ENCODE peak calls at places on chromosomes 11 and 22, in four cellular contexts. One of them, this sample, is unnamed.

GRCh38 chr11:117419915-117420485 is 92.3 kb downstream of the CEP164 start:
- DNase-seq in GM20000: no peak
- DNase-seq in RWPE2: no peak
- DNase-seq in heart right ventricle: no peak
- DNase-seq in this sample: peak

GRCh38 chr11:113634940-113635575 is 71.0 kb downstream of the TMPRSS5 start:
- DNase-seq in GM20000: no peak
- DNase-seq in RWPE2: no peak
- DNase-seq in heart right ventricle: no peak
- DNase-seq in this sample: no peak

GRCh38 chr11:29009426-29009825 is 901.2 kb downstream of the METTL15 start:
- DNase-seq in GM20000: no peak
- DNase-seq in RWPE2: no peak
- DNase-seq in heart right ventricle: no peak
- DNase-seq in this sample: no peak

GRCh38 chr11:69229521-69229920 is 64.4 kb upstream of the MYEOV start:
- DNase-seq in GM20000: no peak
- DNase-seq in RWPE2: no peak
- DNase-seq in heart right ventricle: no peak
- DNase-seq in this sample: no peak

GRCh38 chr11:104005234-104005855 is 31.1 kb upstream of the DDI1 start:
- DNase-seq in GM20000: no peak
- DNase-seq in RWPE2: no peak
- DNase-seq in heart right ventricle: no peak
- DNase-seq in this sample: no peak

GRCh38 chr11:123054301-123055065 is 7.5 kb downstream of the HSPA8 start:
- DNase-seq in GM20000: peak
- DNase-seq in RWPE2: no peak
- DNase-seq in heart right ventricle: peak
- DNase-seq in this sample: no peak

GRCh38 chr11:69216609-69217008 is 60.9 kb downstream of the SMIM38 start:
- DNase-seq in GM20000: no peak
- DNase-seq in RWPE2: no peak
- DNase-seq in heart right ventricle: no peak
- DNase-seq in this sample: no peak

GRCh38 chr22:26439559-26439958 is 10.5 kb downstream of the ASPHD2 start:
- DNase-seq in GM20000: no peak
- DNase-seq in RWPE2: no peak
- DNase-seq in heart right ventricle: no peak
- DNase-seq in this sample: no peak

GRCh38 chr11:106421673-106422292 is 344.3 kb downstream of the AASDHPPT start:
- DNase-seq in GM20000: no peak
- DNase-seq in RWPE2: no peak
- DNase-seq in heart right ventricle: no peak
- DNase-seq in this sample: no peak

GRCh38 chr22:44623771-44624510 is 78.1 kb upstream of the PRR5 start:
- DNase-seq in GM20000: no peak
- DNase-seq in RWPE2: no peak
- DNase-seq in heart right ventricle: no peak
- DNase-seq in this sample: no peak

GRCh38 chr11:68872216-68873003 is 30.7 kb upstream of the CPT1A start:
- DNase-seq in GM20000: no peak
- DNase-seq in RWPE2: no peak
- DNase-seq in heart right ventricle: no peak
- DNase-seq in this sample: no peak

GRCh38 chr11:105923252-105923651 is 98.8 kb downstream of the MSANTD4 start:
- DNase-seq in GM20000: no peak
- DNase-seq in RWPE2: no peak
- DNase-seq in heart right ventricle: no peak
- DNase-seq in this sample: no peak

GRCh38 chr11:113023228-113023627 is 62.0 kb downstream of the NCAM1 start:
- DNase-seq in GM20000: no peak
- DNase-seq in RWPE2: no peak
- DNase-seq in heart right ventricle: no peak
- DNase-seq in this sample: no peak

GRCh38 chr11:77395460-77396175 is 78.3 kb downstream of the PAK1 start:
- DNase-seq in GM20000: no peak
- DNase-seq in RWPE2: no peak
- DNase-seq in heart right ventricle: no peak
- DNase-seq in this sample: no peak

GRCh38 chr11:74004694-74005615 is 3.9 kb downstream of the UCP3 start:
- DNase-seq in GM20000: no peak
- DNase-seq in RWPE2: no peak
- DNase-seq in heart right ventricle: no peak
- DNase-seq in this sample: no peak

GRCh38 chr11:63762662-63763505 is 5.7 kb downstream of the ZFTA start:
- DNase-seq in GM20000: peak
- DNase-seq in RWPE2: no peak
- DNase-seq in heart right ventricle: peak
- DNase-seq in this sample: no peak

GRCh38 chr11:8596504-8597046 is 2.5 kb upstream of the STK33 start:
- DNase-seq in GM20000: no peak
- DNase-seq in RWPE2: no peak
- DNase-seq in heart right ventricle: no peak
- DNase-seq in this sample: no peak

GRCh38 chr22:50595189-50595588 is 5.4 kb upstream of the MAPK8IP2 start:
- DNase-seq in GM20000: no peak
- DNase-seq in RWPE2: no peak
- DNase-seq in heart right ventricle: no peak
- DNase-seq in this sample: no peak

GRCh38 chr11:126597041-126597440 is 241.6 kb downstream of the ST3GAL4 start:
- DNase-seq in GM20000: no peak
- DNase-seq in RWPE2: no peak
- DNase-seq in heart right ventricle: no peak
- DNase-seq in this sample: no peak

GRCh38 chr11:33655842-33656600 is 44.6 kb downstream of the C11orf91 start:
- DNase-seq in GM20000: peak
- DNase-seq in RWPE2: no peak
- DNase-seq in heart right ventricle: no peak
- DNase-seq in this sample: no peak
- TF ChIP-seq CTCF in GM20000: no peak
- TF ChIP-seq CTCF in RWPE2: no peak
- TF ChIP-seq CTCF in heart right ventricle: no peak
- TF ChIP-seq CTCF in this sample: no peak

DNA sequence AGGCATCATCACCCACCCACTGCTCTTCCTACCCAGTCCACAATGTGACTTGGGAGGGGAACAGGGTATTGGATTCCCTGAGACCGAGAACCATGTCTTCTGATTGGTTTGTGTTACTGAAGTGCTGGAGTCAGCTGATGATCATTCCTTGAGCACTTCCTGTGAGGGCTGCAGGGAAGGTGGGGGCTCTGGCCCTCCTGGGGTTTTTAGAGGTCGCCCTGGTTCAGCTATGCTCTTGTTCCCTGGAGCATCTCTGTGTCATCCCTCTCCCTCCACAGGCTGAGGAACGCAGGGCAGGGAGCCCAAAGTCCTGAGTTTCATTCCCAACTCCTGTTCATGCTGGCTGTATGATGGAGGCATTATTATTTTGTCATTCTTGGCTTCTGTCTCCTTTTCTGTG is 6.7 kb downstream of the ZC3H7B start:
- DNase-seq in GM20000: no peak
- DNase-seq in RWPE2: no peak
- DNase-seq in heart right ventricle: no peak
- DNase-seq in this sample: no peak
- TF ChIP-seq CTCF in GM20000: no peak
- TF ChIP-seq CTCF in RWPE2: no peak
- TF ChIP-seq CTCF in heart right ventricle: no peak
- TF ChIP-seq CTCF in this sample: no peak

GRCh38 chr11:128553662-128554392 is 33.5 kb downstream of the ETS1 start:
- DNase-seq in GM20000: no peak
- DNase-seq in RWPE2: no peak
- DNase-seq in heart right ventricle: peak
- DNase-seq in this sample: no peak
- TF ChIP-seq CTCF in GM20000: peak
- TF ChIP-seq CTCF in RWPE2: peak
- TF ChIP-seq CTCF in heart right ventricle: peak
- TF ChIP-seq CTCF in this sample: peak

GRCh38 chr11:16261836-16262644 is 94.3 kb downstream of the SOX6 start:
- DNase-seq in GM20000: peak
- DNase-seq in RWPE2: no peak
- DNase-seq in heart right ventricle: no peak
- DNase-seq in this sample: no peak

GRCh38 chr11:16262645-16262955 is 93.7 kb downstream of the SOX6 start:
- DNase-seq in GM20000: no peak
- DNase-seq in RWPE2: no peak
- DNase-seq in heart right ventricle: no peak
- DNase-seq in this sample: no peak

GRCh38 chr11:16266021-16266420 is 90.3 kb downstream of the SOX6 start:
- DNase-seq in GM20000: no peak
- DNase-seq in RWPE2: no peak
- DNase-seq in heart right ventricle: no peak
- DNase-seq in this sample: no peak

DNA sequence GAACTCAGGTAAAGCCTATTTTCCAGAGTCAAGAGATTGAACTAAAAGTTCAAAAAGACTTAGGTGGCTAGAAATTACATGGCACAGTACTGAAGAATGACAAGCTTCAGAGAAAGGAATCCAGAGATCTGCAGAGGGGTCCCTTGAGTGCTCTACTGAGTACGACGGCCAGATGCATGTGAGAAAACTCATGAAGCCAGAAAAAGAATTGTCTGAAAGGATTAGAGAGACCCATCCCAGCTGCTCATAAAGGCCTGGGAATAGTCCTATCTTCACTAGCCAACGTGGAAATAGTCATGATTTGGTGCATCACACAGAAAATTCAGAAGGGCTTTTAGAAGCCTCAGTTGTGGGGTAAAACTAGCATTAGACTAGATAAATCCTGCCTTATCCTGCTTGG is 91.3 kb downstream of the SOX6 start:
- DNase-seq in GM20000: no peak
- DNase-seq in RWPE2: no peak
- DNase-seq in heart right ventricle: no peak
- DNase-seq in this sample: no peak
- TF ChIP-seq CTCF in GM20000: no peak
- TF ChIP-seq CTCF in RWPE2: no peak
- TF ChIP-seq CTCF in heart right ventricle: no peak
- TF ChIP-seq CTCF in this sample: no peak

GRCh38 chr22:38264322-38264843 is 8.4 kb downstream of the TMEM184B start:
- DNase-seq in GM20000: no peak
- DNase-seq in RWPE2: no peak
- DNase-seq in heart right ventricle: no peak
- DNase-seq in this sample: no peak

GRCh38 chr22:38259370-38259769 is 13.4 kb downstream of the TMEM184B start:
- DNase-seq in GM20000: no peak
- DNase-seq in RWPE2: no peak
- DNase-seq in heart right ventricle: no peak
- DNase-seq in this sample: no peak

GRCh38 chr22:38261478-38261803 is 11.4 kb downstream of the TMEM184B start:
- DNase-seq in GM20000: no peak
- DNase-seq in RWPE2: no peak
- DNase-seq in heart right ventricle: no peak
- DNase-seq in this sample: no peak

GRCh38 chr22:38260760-38261477 is 11.9 kb downstream of the TMEM184B start:
- DNase-seq in GM20000: no peak
- DNase-seq in RWPE2: no peak
- DNase-seq in heart right ventricle: no peak
- DNase-seq in this sample: no peak

GRCh38 chr22:38262051-38262795 is 10.6 kb downstream of the TMEM184B start:
- DNase-seq in GM20000: peak
- DNase-seq in RWPE2: no peak
- DNase-seq in heart right ventricle: no peak
- DNase-seq in this sample: no peak
- TF ChIP-seq CTCF in GM20000: peak
- TF ChIP-seq CTCF in RWPE2: peak
- TF ChIP-seq CTCF in heart right ventricle: peak
- TF ChIP-seq CTCF in this sample: peak

GRCh38 chr11:17771841-17772401 is 37.3 kb downstream of the KCNC1 start:
- DNase-seq in GM20000: no peak
- DNase-seq in RWPE2: peak
- DNase-seq in heart right ventricle: no peak
- DNase-seq in this sample: no peak

GRCh38 chr11:17769218-17769617 is 34.6 kb downstream of the KCNC1 start:
- DNase-seq in GM20000: no peak
- DNase-seq in RWPE2: no peak
- DNase-seq in heart right ventricle: no peak
- DNase-seq in this sample: no peak

GRCh38 chr11:17770048-17770652 is 35.6 kb downstream of the KCNC1 start:
- DNase-seq in GM20000: no peak
- DNase-seq in RWPE2: peak
- DNase-seq in heart right ventricle: no peak
- DNase-seq in this sample: peak

GRCh38 chr11:17771415-17771814 is 36.8 kb downstream of the KCNC1 start:
- DNase-seq in GM20000: no peak
- DNase-seq in RWPE2: no peak
- DNase-seq in heart right ventricle: no peak
- DNase-seq in this sample: peak

GRCh38 chr11:17770917-17771316 is 36.3 kb downstream of the KCNC1 start:
- DNase-seq in GM20000: no peak
- DNase-seq in RWPE2: no peak
- DNase-seq in heart right ventricle: no peak
- DNase-seq in this sample: no peak
- TF ChIP-seq CTCF in GM20000: no peak
- TF ChIP-seq CTCF in RWPE2: no peak
- TF ChIP-seq CTCF in heart right ventricle: peak
- TF ChIP-seq CTCF in this sample: peak

DNA sequence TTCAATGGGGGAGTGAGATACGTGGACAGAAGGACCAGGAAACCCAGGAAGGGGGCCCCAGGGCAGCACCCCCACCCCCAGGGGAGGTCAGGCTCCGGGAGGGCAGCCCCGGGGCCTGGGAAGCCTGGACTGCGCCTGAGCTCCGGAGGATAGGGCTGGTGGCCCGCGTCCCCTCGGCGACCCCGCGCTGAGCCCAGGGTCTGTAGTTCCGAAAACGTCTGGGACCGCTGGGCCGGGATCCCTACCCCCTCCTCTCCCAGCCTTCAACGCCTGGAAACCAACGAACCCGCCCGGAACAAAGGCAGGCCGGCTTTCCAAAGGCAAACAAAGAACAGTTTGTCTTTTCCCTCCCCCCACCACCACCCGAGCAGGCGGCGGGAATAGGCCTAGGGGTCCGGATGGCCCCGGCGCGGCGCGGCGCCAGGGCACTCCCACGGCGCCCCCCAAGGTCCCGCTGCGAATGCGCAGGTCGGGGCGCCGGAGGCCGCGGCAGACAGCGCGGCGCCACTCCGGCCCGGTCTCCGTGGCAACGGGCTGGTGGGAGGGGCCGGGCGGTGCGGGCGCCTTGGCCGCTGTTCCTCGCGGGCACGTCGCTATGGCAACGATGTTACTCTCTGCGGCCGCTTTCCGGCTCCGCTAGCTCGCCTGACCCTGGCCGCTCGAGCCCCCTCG is 58.5 kb downstream of the IGLL1 start:
- DNase-seq in GM20000: peak
- DNase-seq in RWPE2: peak
- DNase-seq in heart right ventricle: peak
- DNase-seq in this sample: peak
- TF ChIP-seq CTCF in GM20000: no peak
- TF ChIP-seq CTCF in RWPE2: no peak
- TF ChIP-seq CTCF in heart right ventricle: no peak
- TF ChIP-seq CTCF in this sample: peak

GRCh38 chr11:120228794-120229384 is 11.1 kb upstream of the POU2F3 start:
- DNase-seq in GM20000: no peak
- DNase-seq in RWPE2: no peak
- DNase-seq in heart right ventricle: no peak
- DNase-seq in this sample: no peak
- TF ChIP-seq CTCF in GM20000: peak
- TF ChIP-seq CTCF in RWPE2: no peak
- TF ChIP-seq CTCF in heart right ventricle: no peak
- TF ChIP-seq CTCF in this sample: no peak

This sample was measured in chondrocyte.